ENCODE peak calls at places on chromosomes 13 and 19, in seven cellular contexts. One of them, this sample, is unnamed.
A peak's percentile ranks its signal among the peaks of the same experiment; 100 is the strongest.

GRCh38 chr13:22505489-22505888 is 675.3 kb upstream of the SGCG start:
- DNase-seq in psoas muscle: no peak
- DNase-seq in A549: no peak
- DNase-seq in GM12865: no peak
- DNase-seq in AG10803: peak; percentile 3
- DNase-seq in CD4-positive, alpha-beta T cell: no peak
- DNase-seq in mammary epithelial cell: no peak
- DNase-seq in this sample: no peak

GRCh38 chr13:105721056-105721455 is 814.4 kb downstream of the EFNB2 start:
- DNase-seq in GM12865: no peak
- DNase-seq in AG10803: peak; percentile 6
- DNase-seq in CD4-positive, alpha-beta T cell: no peak
- DNase-seq in mammary epithelial cell: peak; percentile 28
- DNase-seq in A549: no peak
- DNase-seq in psoas muscle: no peak
- DNase-seq in this sample: no peak

GRCh38 chr19:47306303-47306702 is 3.4 kb upstream of the C5AR1 start:
- DNase-seq in CD4-positive, alpha-beta T cell: no peak
- DNase-seq in psoas muscle: no peak
- DNase-seq in A549: no peak
- DNase-seq in GM12865: no peak
- DNase-seq in AG10803: no peak
- DNase-seq in mammary epithelial cell: no peak
- DNase-seq in this sample: no peak

GRCh38 chr13:79799049-79799448 is 318.1 kb downstream of the NDFIP2 start:
- DNase-seq in AG10803: peak; percentile 36
- DNase-seq in mammary epithelial cell: no peak
- DNase-seq in CD4-positive, alpha-beta T cell: no peak
- DNase-seq in psoas muscle: no peak
- DNase-seq in GM12865: no peak
- DNase-seq in A549: no peak
- DNase-seq in this sample: no peak

GRCh38 chr13:111371211-111371610 is 50.8 kb downstream of the TEX29 start:
- DNase-seq in CD4-positive, alpha-beta T cell: no peak
- DNase-seq in AG10803: peak; percentile 50
- DNase-seq in GM12865: no peak
- DNase-seq in psoas muscle: no peak
- DNase-seq in mammary epithelial cell: no peak
- DNase-seq in A549: no peak
- DNase-seq in this sample: no peak

GRCh38 chr13:72523049-72523448 is 204.4 kb downstream of the MZT1 start:
- DNase-seq in A549: no peak
- DNase-seq in GM12865: no peak
- DNase-seq in mammary epithelial cell: no peak
- DNase-seq in CD4-positive, alpha-beta T cell: no peak
- DNase-seq in psoas muscle: no peak
- DNase-seq in AG10803: no peak
- DNase-seq in this sample: no peak

GRCh38 chr19:17944301-17944700 is 11.5 kb downstream of the CCDC124 start:
- DNase-seq in AG10803: peak; percentile 78
- DNase-seq in mammary epithelial cell: peak; percentile 68
- DNase-seq in CD4-positive, alpha-beta T cell: no peak
- DNase-seq in psoas muscle: no peak
- DNase-seq in A549: no peak
- DNase-seq in GM12865: no peak
- DNase-seq in this sample: no peak

GRCh38 chr13:21120191-21120590 is 56.2 kb downstream of the SKA3 start:
- DNase-seq in mammary epithelial cell: no peak
- DNase-seq in A549: no peak
- DNase-seq in psoas muscle: no peak
- DNase-seq in GM12865: no peak
- DNase-seq in CD4-positive, alpha-beta T cell: no peak
- DNase-seq in AG10803: no peak
- DNase-seq in this sample: no peak

GRCh38 chr13:79432992-79433391 is 26.9 kb upstream of the RBM26 start:
- DNase-seq in mammary epithelial cell: no peak
- DNase-seq in GM12865: no peak
- DNase-seq in AG10803: no peak
- DNase-seq in psoas muscle: peak; percentile 40
- DNase-seq in A549: no peak
- DNase-seq in CD4-positive, alpha-beta T cell: no peak
- DNase-seq in this sample: no peak

GRCh38 chr19:8690753-8691539 is 7.6 kb downstream of the ACTL9 start:
- DNase-seq in mammary epithelial cell: no peak
- DNase-seq in A549: no peak
- DNase-seq in AG10803: no peak
- DNase-seq in CD4-positive, alpha-beta T cell: no peak
- DNase-seq in GM12865: no peak
- DNase-seq in psoas muscle: no peak
- DNase-seq in this sample: no peak

GRCh38 chr19:17648097-17648660 is 40.0 kb downstream of the UNC13A start:
- DNase-seq in psoas muscle: peak; percentile 31
- DNase-seq in GM12865: no peak
- DNase-seq in mammary epithelial cell: no peak
- DNase-seq in AG10803: no peak
- DNase-seq in CD4-positive, alpha-beta T cell: no peak
- DNase-seq in A549: no peak
- DNase-seq in this sample: no peak

GRCh38 chr13:33497146-33497845 is 211.7 kb upstream of the STARD13 start:
- DNase-seq in AG10803: no peak
- DNase-seq in A549: no peak
- DNase-seq in GM12865: no peak
- DNase-seq in psoas muscle: no peak
- DNase-seq in CD4-positive, alpha-beta T cell: no peak
- DNase-seq in mammary epithelial cell: no peak
- DNase-seq in this sample: no peak

GRCh38 chr13:24243311-24243710 is 66.1 kb upstream of the C1QTNF9 start:
- DNase-seq in CD4-positive, alpha-beta T cell: no peak
- DNase-seq in AG10803: peak; percentile 15
- DNase-seq in A549: no peak
- DNase-seq in GM12865: no peak
- DNase-seq in psoas muscle: no peak
- DNase-seq in mammary epithelial cell: no peak
- DNase-seq in this sample: no peak

GRCh38 chr13:110797230-110797877 is 83.9 kb downstream of the ING1 start:
- DNase-seq in GM12865: no peak
- DNase-seq in psoas muscle: no peak
- DNase-seq in A549: no peak
- DNase-seq in CD4-positive, alpha-beta T cell: no peak
- DNase-seq in mammary epithelial cell: no peak
- DNase-seq in AG10803: no peak
- DNase-seq in this sample: no peak

GRCh38 chr19:48400018-48400742 is 6.7 kb downstream of the GRIN2D start:
- DNase-seq in psoas muscle: peak; percentile 76
- DNase-seq in A549: peak; percentile 89
- DNase-seq in CD4-positive, alpha-beta T cell: no peak
- DNase-seq in GM12865: no peak
- DNase-seq in AG10803: peak; percentile 82
- DNase-seq in mammary epithelial cell: peak; percentile 51
- DNase-seq in this sample: peak; percentile 63

GRCh38 chr13:98454389-98454881 is 122.5 kb downstream of the STK24 start:
- DNase-seq in mammary epithelial cell: peak; percentile 35
- DNase-seq in psoas muscle: no peak
- DNase-seq in GM12865: no peak
- DNase-seq in A549: peak; percentile 19
- DNase-seq in CD4-positive, alpha-beta T cell: no peak
- DNase-seq in AG10803: peak; percentile 97
- DNase-seq in this sample: no peak

GRCh38 chr19:35710784-35711723 is 6.7 kb downstream of the ZBTB32 start:
- DNase-seq in GM12865: peak; percentile 94
- DNase-seq in AG10803: no peak
- DNase-seq in psoas muscle: no peak
- DNase-seq in A549: no peak
- DNase-seq in CD4-positive, alpha-beta T cell: no peak
- DNase-seq in mammary epithelial cell: no peak
- DNase-seq in this sample: peak; percentile 70

GRCh38 chr13:64371045-64371444 is 2859.1 kb downstream of the PCDH9 start:
- DNase-seq in mammary epithelial cell: peak; percentile 44
- DNase-seq in AG10803: no peak
- DNase-seq in CD4-positive, alpha-beta T cell: no peak
- DNase-seq in GM12865: no peak
- DNase-seq in psoas muscle: no peak
- DNase-seq in A549: peak; percentile 3
- DNase-seq in this sample: no peak

GRCh38 chr19:52070496-52070895 is 21.9 kb upstream of the ZNF432 start:
- DNase-seq in CD4-positive, alpha-beta T cell: no peak
- DNase-seq in AG10803: no peak
- DNase-seq in psoas muscle: no peak
- DNase-seq in A549: no peak
- DNase-seq in GM12865: no peak
- DNase-seq in mammary epithelial cell: peak; percentile 3
- DNase-seq in this sample: no peak

GRCh38 chr13:45728759-45729158 is 26.6 kb downstream of the CBY2 start:
- DNase-seq in AG10803: no peak
- DNase-seq in CD4-positive, alpha-beta T cell: no peak
- DNase-seq in mammary epithelial cell: no peak
- DNase-seq in psoas muscle: no peak
- DNase-seq in A549: peak; percentile 42
- DNase-seq in GM12865: peak; percentile 66
- DNase-seq in this sample: peak; percentile 41

GRCh38 chr13:72379581-72379980 is 347.8 kb downstream of the MZT1 start:
- DNase-seq in mammary epithelial cell: peak; percentile 72
- DNase-seq in A549: no peak
- DNase-seq in psoas muscle: no peak
- DNase-seq in AG10803: no peak
- DNase-seq in CD4-positive, alpha-beta T cell: no peak
- DNase-seq in GM12865: no peak
- DNase-seq in this sample: no peak

GRCh38 chr13:36795463-36795862 is 23.6 kb upstream of the RFXAP start:
- DNase-seq in CD4-positive, alpha-beta T cell: no peak
- DNase-seq in mammary epithelial cell: no peak
- DNase-seq in AG10803: no peak
- DNase-seq in GM12865: no peak
- DNase-seq in psoas muscle: no peak
- DNase-seq in A549: no peak
- DNase-seq in this sample: no peak

GRCh38 chr13:100484708-100485107 is 103.9 kb downstream of the GGACT start:
- DNase-seq in mammary epithelial cell: no peak
- DNase-seq in CD4-positive, alpha-beta T cell: no peak
- DNase-seq in AG10803: no peak
- DNase-seq in psoas muscle: no peak
- DNase-seq in GM12865: no peak
- DNase-seq in A549: no peak
- DNase-seq in this sample: no peak
- TF ChIP-seq CTCF in mammary epithelial cell: no peak
- TF ChIP-seq CTCF in CD4-positive, alpha-beta T cell: no peak
- TF ChIP-seq CTCF in AG10803: no peak
- TF ChIP-seq CTCF in psoas muscle: no peak
- TF ChIP-seq CTCF in GM12865: no peak
- TF ChIP-seq CTCF in A549: no peak
- TF ChIP-seq CTCF in this sample: no peak

DNA sequence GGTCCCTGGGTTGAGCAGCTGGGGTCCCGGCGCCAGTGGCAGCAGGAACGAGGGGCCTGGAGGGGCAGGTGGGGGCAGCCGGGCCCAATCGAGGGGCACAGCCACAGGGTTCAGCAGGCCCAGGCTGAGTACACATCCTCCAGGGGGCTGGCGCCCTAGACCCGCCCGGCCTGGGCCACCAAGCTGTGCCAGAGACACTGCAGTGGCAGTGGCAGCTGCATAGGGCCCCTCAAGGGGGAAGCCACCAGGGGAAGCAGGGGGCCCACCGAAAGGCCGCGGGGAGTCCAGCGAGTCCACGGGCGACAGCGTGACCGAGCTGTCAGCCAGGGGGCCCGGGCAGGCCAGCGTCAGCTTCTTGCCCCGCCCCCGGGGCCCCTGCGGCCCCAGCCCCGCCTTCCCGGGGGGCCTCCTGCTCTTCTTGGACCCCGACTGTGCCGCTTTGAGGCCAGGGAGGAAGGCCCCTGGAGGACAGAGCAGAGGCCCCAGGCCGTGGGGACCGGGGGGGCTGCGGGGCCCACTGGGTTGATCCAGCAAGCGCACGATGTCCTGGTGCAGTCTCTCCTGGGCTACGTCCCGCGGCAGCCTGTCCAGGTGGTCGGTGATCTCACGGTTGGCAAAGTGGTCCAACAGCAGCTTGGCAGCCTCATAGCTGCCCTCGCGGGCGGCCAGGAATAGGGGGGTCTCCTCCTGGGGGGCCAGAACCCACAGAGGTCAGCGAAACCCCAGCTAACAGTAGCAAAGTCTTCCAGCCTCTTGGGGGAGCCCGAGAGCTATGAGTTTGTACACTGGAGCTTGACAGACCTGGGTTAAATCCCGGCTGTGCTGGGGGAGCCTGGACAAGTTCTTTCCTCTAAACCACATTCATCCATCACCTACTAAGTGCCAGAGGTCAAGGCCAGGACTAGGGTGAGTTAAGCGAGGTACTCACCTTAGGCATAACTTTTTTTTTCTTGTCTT is 39.5 kb downstream of the NOTCH3 start:
- DNase-seq in GM12865: peak; percentile 67
- DNase-seq in mammary epithelial cell: no peak
- DNase-seq in A549: peak; percentile 64
- DNase-seq in psoas muscle: no peak
- DNase-seq in AG10803: peak; percentile 46
- DNase-seq in CD4-positive, alpha-beta T cell: no peak
- DNase-seq in this sample: peak; percentile 78
- TF ChIP-seq CTCF in GM12865: peak; percentile 71
- TF ChIP-seq CTCF in mammary epithelial cell: peak; percentile 32
- TF ChIP-seq CTCF in A549: peak; percentile 54
- TF ChIP-seq CTCF in psoas muscle: no peak
- TF ChIP-seq CTCF in AG10803: peak; percentile 62
- TF ChIP-seq CTCF in CD4-positive, alpha-beta T cell: no peak
- TF ChIP-seq CTCF in this sample: peak; percentile 45

GRCh38 chr19:19111967-19112580 is 26.2 kb downstream of the TMEM161A start:
- DNase-seq in CD4-positive, alpha-beta T cell: no peak
- DNase-seq in GM12865: no peak
- DNase-seq in AG10803: no peak
- DNase-seq in mammary epithelial cell: no peak
- DNase-seq in psoas muscle: no peak
- DNase-seq in A549: no peak
- DNase-seq in this sample: no peak

GRCh38 chr19:19109601-19110000 is 28.7 kb downstream of the TMEM161A start:
- DNase-seq in AG10803: no peak
- DNase-seq in A549: no peak
- DNase-seq in mammary epithelial cell: no peak
- DNase-seq in CD4-positive, alpha-beta T cell: no peak
- DNase-seq in GM12865: no peak
- DNase-seq in psoas muscle: no peak
- DNase-seq in this sample: no peak

GRCh38 chr19:19113040-19113541 is 25.2 kb downstream of the TMEM161A start:
- DNase-seq in AG10803: no peak
- DNase-seq in A549: peak; percentile 16
- DNase-seq in CD4-positive, alpha-beta T cell: no peak
- DNase-seq in mammary epithelial cell: no peak
- DNase-seq in GM12865: peak; percentile 34
- DNase-seq in psoas muscle: no peak
- DNase-seq in this sample: no peak

GRCh38 chr19:19111138-19111835 is 27.0 kb downstream of the TMEM161A start:
- DNase-seq in GM12865: no peak
- DNase-seq in mammary epithelial cell: no peak
- DNase-seq in AG10803: no peak
- DNase-seq in A549: no peak
- DNase-seq in CD4-positive, alpha-beta T cell: no peak
- DNase-seq in psoas muscle: no peak
- DNase-seq in this sample: no peak

GRCh38 chr19:19110410-19111137 is 27.7 kb downstream of the TMEM161A start:
- DNase-seq in mammary epithelial cell: no peak
- DNase-seq in psoas muscle: no peak
- DNase-seq in GM12865: peak; percentile 35
- DNase-seq in AG10803: no peak
- DNase-seq in A549: peak; percentile 10
- DNase-seq in CD4-positive, alpha-beta T cell: no peak
- DNase-seq in this sample: peak; percentile 69
- TF ChIP-seq CTCF in mammary epithelial cell: no peak
- TF ChIP-seq CTCF in psoas muscle: peak; percentile 21
- TF ChIP-seq CTCF in GM12865: peak; percentile 28
- TF ChIP-seq CTCF in AG10803: peak; percentile 12
- TF ChIP-seq CTCF in A549: no peak
- TF ChIP-seq CTCF in CD4-positive, alpha-beta T cell: peak; percentile 17
- TF ChIP-seq CTCF in this sample: peak; percentile 37

GRCh38 chr13:113608967-113609533 is 24.5 kb downstream of the TFDP1 start:
- DNase-seq in A549: no peak
- DNase-seq in CD4-positive, alpha-beta T cell: no peak
- DNase-seq in mammary epithelial cell: no peak
- DNase-seq in AG10803: no peak
- DNase-seq in GM12865: no peak
- DNase-seq in psoas muscle: no peak
- DNase-seq in this sample: no peak
- TF ChIP-seq CTCF in A549: no peak
- TF ChIP-seq CTCF in CD4-positive, alpha-beta T cell: no peak
- TF ChIP-seq CTCF in mammary epithelial cell: no peak
- TF ChIP-seq CTCF in AG10803: no peak
- TF ChIP-seq CTCF in GM12865: no peak
- TF ChIP-seq CTCF in psoas muscle: no peak
- TF ChIP-seq CTCF in this sample: no peak

This sample was measured in GM13976.